ENCODE peak calls at places on chromosomes 5 and 9, in six cellular contexts. K is pancreas; E is aorta; N is upper lobe of right lung; W is stomach; H is CD4-positive, alpha-beta memory T cell. O is an unnamed sample. For H3K4me1, the result is how much of the 10 kb centered on the place peaks cover.

GRCh38 chr5:177605667-177606066 is 5.7 kb downstream of the B4GALT7 start:
- DNase-seq in K (no peak), E (no peak), N (no peak), W (no peak), H (no peak), O (no peak)

GRCh38 chr5:84364043-84364442 is 20.6 kb downstream of the EDIL3 start:
- DNase-seq in K (no peak), E (no peak), N (no peak), W (no peak), H (no peak), O (no peak)

GRCh38 chr5:145072880-145073279 is 762.3 kb downstream of the PRELID2 start:
- DNase-seq in K (no peak), E (no peak), N (no peak), W (no peak), H (no peak), O (no peak)

GRCh38 chr9:132879443-132880310 is 979 bp downstream of the SPACA9 start:
- DNase-seq in K (no peak), E (no peak), N (no peak), W (no peak), H (no peak), O (no peak)

GRCh38 chr9:82991684-82992083 is 71.3 kb downstream of the RASEF start:
- DNase-seq in K (no peak), E (no peak), N (no peak), W (no peak), H (no peak), O (no peak)

GRCh38 chr5:133341296-133341695 is 271.0 kb downstream of the FSTL4 start:
- DNase-seq in K (no peak), E (no peak), N (peak), W (no peak), H (no peak), O (no peak)

GRCh38 chr5:177354256-177354655 is 2.8 kb upstream of the LMAN2 start:
- DNase-seq in K (no peak), E (no peak), N (no peak), W (no peak), H (no peak), O (no peak)

GRCh38 chr9:69797680-69798079 is 22.9 kb upstream of the CFAP95 start:
- DNase-seq in K (no peak), E (no peak), N (no peak), W (no peak), H (no peak), O (no peak)

GRCh38 chr5:68288756-68289134 is 73.2 kb downstream of the PIK3R1 start:
- DNase-seq in K (peak), E (no peak), N (no peak), W (no peak), H (no peak), O (peak)

GRCh38 chr5:81450940-81451339 is 57.0 kb upstream of the ACOT12 start:
- DNase-seq in K (no peak), E (no peak), N (no peak), W (no peak), H (no peak), O (no peak)

GRCh38 chr9:13716620-13717019 is 437.1 kb upstream of the MPDZ start:
- DNase-seq in K (no peak), E (no peak), N (no peak), W (no peak), H (no peak), O (no peak)

GRCh38 chr9:137982132-137982666 is 104.6 kb downstream of the CACNA1B start:
- DNase-seq in K (no peak), E (no peak), N (no peak), W (no peak), H (no peak), O (no peak)

GRCh38 chr9:110443146-110443877 is 105.6 kb upstream of the TXNDC8 start:
- DNase-seq in K (no peak), E (no peak), N (no peak), W (no peak), H (no peak), O (no peak)

GRCh38 chr5:124365491-124365890 is 380.9 kb downstream of the ZNF608 start:
- DNase-seq in K (no peak), E (no peak), N (no peak), W (no peak), H (no peak), O (peak)

GRCh38 chr5:389197-389821 is 53.7 kb upstream of the EXOC3 start:
- DNase-seq in K (no peak), E (peak), N (peak), W (no peak), H (no peak), O (peak)

GRCh38 chr5:113186061-113186460 is 209.5 kb downstream of the DCP2 start:
- DNase-seq in K (no peak), E (no peak), N (no peak), W (no peak), H (no peak), O (no peak)

GRCh38 chr5:171664489-171664888 is 121.1 kb upstream of the SMIM23 start:
- DNase-seq in K (no peak), E (no peak), N (no peak), W (no peak), H (no peak), O (no peak)

GRCh38 chr9:104875897-104876296 is 52.1 kb downstream of the ABCA1 start:
- DNase-seq in K (no peak), E (no peak), N (no peak), W (no peak), H (no peak), O (no peak)

GRCh38 chr9:104871961-104872527 is 55.9 kb downstream of the ABCA1 start:
- DNase-seq in K (no peak), E (no peak), N (no peak), W (no peak), H (no peak), O (no peak)

GRCh38 chr9:104875320-104875719 is 52.6 kb downstream of the ABCA1 start:
- DNase-seq in K (no peak), E (no peak), N (no peak), W (no peak), H (no peak), O (no peak)

GRCh38 chr9:104876587-104876986 is 51.4 kb downstream of the ABCA1 start:
- DNase-seq in K (no peak), E (no peak), N (no peak), W (no peak), H (no peak), O (no peak)

DNA sequence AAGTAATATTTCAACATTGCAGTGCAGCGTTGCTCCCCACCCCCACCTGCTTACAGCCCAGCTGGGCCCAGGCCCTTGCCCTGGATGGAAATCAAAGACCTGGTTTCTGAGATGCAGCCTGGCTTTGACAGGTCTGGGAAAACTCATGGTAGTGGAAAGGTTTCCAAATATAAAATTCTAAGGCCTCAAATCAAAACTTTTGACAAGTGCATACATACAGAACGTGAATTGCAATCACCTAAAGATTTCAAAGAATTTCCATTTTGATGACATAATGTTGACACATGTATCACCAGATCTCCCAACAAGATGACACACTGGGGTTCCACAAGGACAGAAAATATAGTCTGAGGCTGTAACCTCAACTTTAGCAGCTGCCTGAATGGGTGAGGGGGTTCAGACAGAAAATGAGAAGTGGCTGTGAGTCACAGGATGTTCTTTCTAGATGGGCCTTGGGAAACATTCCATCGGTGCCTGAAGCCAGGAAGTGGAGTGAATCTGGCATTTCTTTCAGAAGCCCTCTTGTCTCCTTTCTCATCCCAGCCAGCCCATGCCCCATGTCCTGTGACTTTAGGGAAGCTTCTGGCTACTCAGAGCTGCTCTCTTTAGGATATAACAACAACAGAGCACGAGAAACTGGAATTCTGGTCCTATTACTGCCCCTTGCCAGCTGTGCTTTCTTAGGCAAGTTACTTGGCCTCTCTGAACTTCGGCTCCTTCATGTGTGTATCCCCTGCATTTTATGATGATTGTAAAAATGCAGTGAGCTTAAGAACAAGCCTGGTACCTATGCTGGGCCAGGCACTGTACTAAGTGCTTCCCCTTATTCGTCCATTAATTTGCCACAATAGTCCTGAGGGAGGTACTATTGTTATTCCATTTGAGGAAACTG is 54.8 kb downstream of the ABCA1 start:
- DNase-seq in K (no peak), E (peak), N (no peak), W (no peak), H (no peak), O (no peak)
- H3K4me3 ChIP-seq in K (no peak), E (no peak), N (no peak), W (no peak), H (no peak), O (no peak)

DNA sequence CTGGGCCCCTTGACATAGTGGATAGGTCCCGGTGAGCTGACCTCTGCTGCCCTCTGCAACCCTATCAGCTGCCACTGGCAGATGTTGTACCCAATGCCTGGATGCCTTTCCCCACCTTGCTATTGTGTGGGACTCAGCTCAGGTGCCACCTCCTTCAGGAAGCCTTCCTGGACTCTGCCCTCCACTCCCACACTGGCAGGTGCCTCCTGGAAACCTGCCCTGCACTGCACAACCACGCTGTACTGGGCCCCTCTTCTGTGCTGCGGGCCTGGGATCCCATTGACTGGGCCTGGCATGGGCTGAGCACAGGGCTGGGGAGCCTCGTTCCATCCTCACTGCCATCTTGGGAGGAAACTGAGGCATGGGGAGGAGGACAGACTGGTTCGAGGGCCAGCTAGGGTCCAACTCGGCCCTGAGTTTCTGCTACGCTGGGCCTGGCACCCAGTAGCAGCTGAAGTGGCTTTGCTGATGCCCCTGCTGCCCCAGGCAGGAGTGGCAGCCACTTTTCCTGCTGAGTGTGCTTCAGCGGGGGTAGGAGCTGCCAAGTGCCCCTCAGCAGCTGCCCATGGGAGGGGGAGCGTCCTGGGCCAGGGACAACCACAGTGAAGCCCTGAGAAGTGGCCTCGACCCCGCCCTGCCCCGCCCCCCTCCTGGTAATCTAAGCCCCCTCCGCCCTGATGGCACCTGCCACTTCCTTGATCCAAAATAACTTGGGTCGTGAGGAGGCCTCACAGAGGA is 1.3 kb downstream of the AK1 start:
- DNase-seq in K (peak), E (peak), N (peak), W (no peak), H (no peak), O (no peak)
- H3K4me1 ChIP-seq in K (under half), E (under half), N (under half), W (half or more), H (under half), O (half or more)

GRCh38 chr9:33300546-33300945 is 10.2 kb downstream of the NFX1 start:
- DNase-seq in K (no peak), E (no peak), N (no peak), W (no peak), H (no peak), O (no peak)

GRCh38 chr9:33295571-33295970 is 5.3 kb downstream of the NFX1 start:
- DNase-seq in K (no peak), E (no peak), N (no peak), W (no peak), H (no peak), O (no peak)

GRCh38 chr9:33294670-33295432 is 4.5 kb downstream of the NFX1 start:
- DNase-seq in K (no peak), E (no peak), N (no peak), W (no peak), H (no peak), O (no peak)

GRCh38 chr9:33293782-33294181 is 3.5 kb downstream of the NFX1 start:
- DNase-seq in K (no peak), E (no peak), N (no peak), W (no peak), H (no peak), O (no peak)

DNA sequence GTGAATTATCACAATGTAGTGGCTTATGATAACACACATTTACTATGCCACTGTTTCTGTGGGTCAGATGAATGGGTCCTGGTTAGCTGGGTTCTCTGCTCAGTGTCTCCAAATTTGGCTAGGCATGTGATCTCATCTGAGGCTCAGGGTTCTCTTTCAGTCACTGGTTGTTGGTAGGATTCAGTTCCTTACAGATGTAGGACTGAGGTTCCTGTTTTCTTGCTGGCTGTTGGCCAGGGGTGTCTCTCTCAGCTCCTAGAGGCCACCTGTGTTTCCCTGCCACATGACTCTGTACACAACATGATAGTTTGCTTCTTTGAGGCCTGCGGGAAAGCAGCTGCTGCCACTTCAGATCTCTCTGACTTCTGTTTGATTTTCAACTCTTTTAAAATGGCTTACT is 7.1 kb downstream of the NFX1 start:
- DNase-seq in K (peak), E (peak), N (no peak), W (peak), H (no peak), O (no peak)
- H3K4me3 ChIP-seq in K (no peak), E (no peak), N (no peak), W (no peak), H (no peak), O (no peak)

DNA sequence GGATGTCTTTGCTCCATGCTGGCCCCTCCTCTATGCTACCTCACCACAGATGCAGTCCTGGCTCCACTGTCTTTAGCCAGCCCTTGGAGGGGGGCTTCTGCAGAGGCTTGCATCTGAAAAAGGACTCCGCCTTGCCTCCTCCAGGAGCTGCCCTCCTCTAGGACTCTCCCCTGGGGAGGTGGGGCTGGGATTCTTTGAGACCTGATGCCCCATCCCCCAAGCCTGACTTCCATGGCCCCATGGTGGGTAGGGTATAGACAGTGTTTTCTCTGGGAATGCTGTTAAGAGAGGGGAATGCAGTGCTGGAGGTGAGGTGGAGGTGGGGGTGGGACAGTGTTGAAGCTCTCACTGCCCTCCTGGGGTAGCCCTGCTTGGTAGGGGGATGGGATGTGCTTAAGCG is 14.3 kb downstream of the JADE2 start:
- DNase-seq in K (no peak), E (no peak), N (no peak), W (no peak), H (peak), O (no peak)
- H3K4me1 ChIP-seq in K (under half), E (under half), N (under half), W (under half), H (half or more), O (under half)

DNA sequence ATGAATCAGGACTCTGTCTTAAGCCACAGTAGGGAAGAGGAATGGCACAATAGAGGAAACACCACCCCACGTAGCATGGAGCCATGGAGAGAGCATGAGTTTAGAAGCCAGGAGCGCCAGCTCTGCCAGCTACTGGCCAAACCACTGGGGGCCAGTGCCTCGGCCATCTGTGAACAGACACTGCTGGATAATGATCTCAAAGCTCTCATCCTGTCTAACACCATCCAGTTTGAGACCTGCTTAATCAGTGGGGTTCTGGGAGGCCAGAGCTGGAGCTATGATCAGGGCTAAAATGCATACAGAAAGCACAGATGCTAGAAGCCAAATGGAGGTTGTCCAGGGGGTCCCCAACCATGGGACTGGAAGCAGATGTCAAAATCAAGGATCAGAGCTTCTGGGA is 92.7 kb downstream of the KCNIP1 start:
- DNase-seq in K (no peak), E (no peak), N (no peak), W (no peak), H (no peak), O (no peak)
- H3K4me3 ChIP-seq in K (no peak), E (no peak), N (no peak), W (no peak), H (no peak), O (no peak)

GRCh38 chr5:146339715-146340259 is 1.1 kb downstream of the POU4F3 start:
- DNase-seq in K (no peak), E (no peak), N (no peak), W (no peak), H (no peak), O (no peak)
- H3K4me1 ChIP-seq in K (under half), E (under half), N (under half), W (under half), H (under half), O (under half)

DNA sequence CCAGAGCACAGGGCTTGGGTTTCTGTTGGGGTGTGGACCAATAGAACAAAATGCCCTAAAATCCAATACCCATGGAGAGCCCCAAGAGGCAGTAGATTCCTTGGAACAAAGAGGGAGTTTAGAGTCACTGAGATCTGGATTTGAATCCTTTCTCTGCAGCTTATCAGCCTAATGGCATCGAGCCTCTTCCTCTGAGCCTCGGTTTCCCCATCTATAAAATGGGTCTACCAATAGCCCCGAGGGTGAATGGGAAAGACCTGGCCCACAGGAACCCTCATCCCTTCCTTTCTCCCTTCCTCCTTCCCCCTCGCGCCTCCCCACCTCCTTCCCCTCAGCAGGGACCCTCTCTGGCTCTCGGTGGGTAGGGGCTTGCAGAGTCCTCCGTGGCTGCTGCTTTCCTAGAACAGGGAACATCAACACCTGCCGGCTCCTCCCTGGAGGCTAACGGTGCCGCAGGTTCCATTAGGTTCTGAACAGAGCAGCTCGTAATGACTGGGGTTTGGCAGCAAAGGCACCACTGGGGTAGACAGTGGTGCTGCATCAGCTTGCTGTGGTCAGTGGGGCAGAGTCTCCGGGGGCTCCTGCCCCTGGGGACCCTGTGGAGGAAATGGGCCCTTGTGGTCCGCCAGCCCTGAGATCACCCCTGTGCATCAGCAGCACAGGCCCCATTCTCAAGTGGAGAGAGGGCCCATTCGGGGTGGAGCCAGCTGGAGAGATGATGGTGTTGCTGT is 40.3 kb downstream of the NEK6 start:
- DNase-seq in K (no peak), E (no peak), N (no peak), W (no peak), H (no peak), O (no peak)
- H3K4me3 ChIP-seq in K (no peak), E (no peak), N (no peak), W (no peak), H (no peak), O (no peak)

DNA sequence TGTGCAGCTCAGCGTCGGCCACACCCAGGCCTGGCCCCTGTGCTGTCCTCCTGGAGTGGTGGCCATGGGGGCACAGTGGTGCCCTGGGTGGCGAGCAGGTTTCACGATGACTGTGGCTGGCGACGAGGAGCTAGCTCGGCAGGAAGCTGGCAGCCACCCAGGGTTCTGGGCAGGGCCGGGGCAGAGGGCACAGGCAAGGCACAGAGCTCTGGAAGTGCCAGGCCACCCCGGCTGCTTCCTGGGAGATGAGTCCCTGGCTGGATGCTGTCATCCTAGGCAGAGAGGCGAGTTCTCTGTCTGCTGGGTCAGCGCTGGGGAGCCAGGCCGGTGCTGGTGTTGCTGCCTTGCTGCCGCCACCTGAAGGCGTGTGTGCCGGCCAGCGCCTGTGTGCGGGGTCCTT is 51.7 kb downstream of the RXRA start:
- DNase-seq in K (peak), E (peak), N (peak), W (peak), H (no peak), O (peak)
- H3K4me1 ChIP-seq in K (half or more), E (under half), N (half or more), W (half or more), H (under half), O (half or more)

O was measured in left lung.